ENCODE peak calls at places on chromosome 3, in four cellular contexts. P, V, E and U are unnamed samples.

GRCh38 chr3:57164606-57165573 is at the start of gene IL17RD:
- DNase-seq in P (peak), V (peak), E (peak), U (peak)

GRCh38 chr3:58383476-58383875 is 50.2 kb downstream of the PDHB start:
- DNase-seq in P (peak), V (no peak), E (peak), U (no peak)

GRCh38 chr3:150275946-150276345 is 132.2 kb upstream of the TSC22D2 start:
- DNase-seq in P (peak), V (no peak), E (peak), U (no peak)

GRCh38 chr3:115996420-115997108 is 373.3 kb downstream of the GAP43 start:
- DNase-seq in P (no peak), V (no peak), E (peak), U (no peak)

GRCh38 chr3:144127700-144128099 is 156.1 kb downstream of the DIPK2A start:
- DNase-seq in P (no peak), V (no peak), E (no peak), U (no peak)

GRCh38 chr3:179768080-179768479 is 115.2 kb downstream of the USP13 start:
- DNase-seq in P (peak), V (no peak), E (peak), U (no peak)

GRCh38 chr3:67017211-67017610 is 19.1 kb downstream of the KBTBD8 start:
- DNase-seq in P (peak), V (no peak), E (no peak), U (no peak)

GRCh38 chr3:99843590-99844260 is 26.1 kb downstream of the CMSS1 start:
- DNase-seq in P (peak), V (no peak), E (peak), U (no peak)

GRCh38 chr3:179551383-179551782 is 11.3 kb upstream of the ACTL6A start:
- DNase-seq in P (no peak), V (no peak), E (no peak), U (no peak)

GRCh38 chr3:42778644-42779043 is 5.6 kb upstream of the CCDC13 start:
- DNase-seq in P (peak), V (no peak), E (peak), U (no peak)

GRCh38 chr3:151225040-151225975 is 22.3 kb upstream of the GPR171 start:
- DNase-seq in P (no peak), V (no peak), E (no peak), U (no peak)

GRCh38 chr3:99751649-99752048 is 66.0 kb upstream of the CMSS1 start:
- DNase-seq in P (peak), V (no peak), E (peak), U (no peak)

GRCh38 chr3:196422976-196423781 is 9.0 kb downstream of the UBXN7 start:
- DNase-seq in P (no peak), V (peak), E (peak), U (no peak)

GRCh38 chr3:126501054-126501453 is 16.5 kb downstream of the UROC1 start:
- DNase-seq in P (no peak), V (no peak), E (no peak), U (no peak)

GRCh38 chr3:156489462-156489911 is 65.4 kb downstream of the SSR3 start:
- DNase-seq in P (peak), V (no peak), E (peak), U (no peak)

GRCh38 chr3:101167341-101167740 is 153.0 kb downstream of the IMPG2 start:
- DNase-seq in P (no peak), V (no peak), E (no peak), U (no peak)

GRCh38 chr3:43695443-43695842 is 4.7 kb downstream of the ABHD5 start:
- DNase-seq in P (peak), V (no peak), E (peak), U (no peak)

GRCh38 chr3:112635674-112636073 is 5.3 kb downstream of the CCDC80 start:
- DNase-seq in P (peak), V (no peak), E (peak), U (no peak)

GRCh38 chr3:16697437-16698258 is 92.4 kb upstream of the DAZL start:
- DNase-seq in P (peak), V (no peak), E (peak), U (no peak)

GRCh38 chr3:66554178-66554577 is 53.4 kb upstream of the LRIG1 start:
- DNase-seq in P (peak), V (no peak), E (peak), U (no peak)

GRCh38 chr3:65685621-65686020 is 353.1 kb downstream of the MAGI1 start:
- DNase-seq in P (peak), V (no peak), E (peak), U (no peak)

GRCh38 chr3:46995901-46996562 is 16.6 kb downstream of the NBEAL2 start:
- DNase-seq in P (no peak), V (no peak), E (no peak), U (no peak)

GRCh38 chr3:48431224-48432029 is 1.5 kb upstream of the PLXNB1 start:
- DNase-seq in P (no peak), V (no peak), E (no peak), U (no peak)

GRCh38 chr3:142523921-142524566 is 54.5 kb downstream of the ATR start:
- DNase-seq in P (no peak), V (no peak), E (peak), U (no peak)

GRCh38 chr3:114525278-114525677 is 231.4 kb downstream of the TIGIT start:
- DNase-seq in P (peak), V (no peak), E (no peak), U (no peak)

DNA sequence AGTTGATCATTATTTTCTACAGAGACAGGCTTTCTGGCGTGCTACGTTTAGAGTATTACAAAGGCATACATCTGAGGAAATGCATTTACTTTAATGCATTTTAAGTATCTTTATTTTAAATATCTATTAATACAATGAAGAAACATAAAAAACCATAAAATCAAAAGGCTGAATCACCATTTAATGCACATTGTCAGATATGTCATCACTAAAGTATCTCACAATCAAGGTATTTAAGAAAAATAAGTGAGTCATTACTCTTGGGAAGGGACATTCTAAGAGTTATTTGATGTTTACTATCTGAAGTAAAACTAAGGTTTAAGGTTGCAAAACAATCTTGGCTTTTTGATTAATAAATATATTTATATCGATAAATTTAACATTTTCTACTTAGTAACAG is 102.2 kb downstream of the CTNNB1 start:
- DNase-seq in P (peak), V (no peak), E (peak), U (no peak)
- TF ChIP-seq CTCF in P (no peak), V (no peak), E (no peak), U (no peak)

DNA sequence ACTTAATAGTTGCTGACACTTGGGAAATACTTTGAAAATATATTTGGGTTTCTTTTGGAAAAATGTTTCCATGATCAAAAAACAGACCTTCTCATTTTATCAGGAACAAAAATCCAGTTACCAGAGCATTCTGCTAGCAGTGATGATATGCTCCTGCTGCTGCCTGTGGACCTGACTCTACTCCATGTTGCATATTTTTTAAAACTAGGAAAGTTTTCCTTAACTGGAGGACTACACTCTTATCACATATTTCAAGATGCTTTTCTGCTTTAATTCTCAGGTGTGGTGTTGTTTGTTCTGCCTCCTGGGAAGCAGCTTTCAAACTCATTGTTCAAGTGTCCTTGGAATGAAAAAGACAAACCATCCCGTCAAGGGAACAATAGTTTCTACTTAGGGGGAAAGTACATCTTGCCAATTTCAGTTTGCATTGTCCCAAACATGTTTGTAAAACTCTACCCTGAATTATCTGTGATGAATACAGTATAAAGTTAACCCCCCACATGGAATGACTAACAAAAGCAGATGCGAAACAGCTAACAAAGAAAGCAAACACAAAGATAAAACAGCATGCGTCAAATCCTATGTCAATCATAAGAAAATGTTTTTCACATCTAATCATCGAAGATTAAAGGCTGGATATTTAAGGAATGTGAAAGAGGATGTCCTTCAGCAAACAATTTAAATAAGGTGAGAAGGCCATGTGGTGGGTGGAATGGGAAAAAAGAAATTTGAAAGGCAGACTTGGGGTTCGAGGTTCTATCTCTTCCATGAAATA is 40.1 kb upstream of the PSMD6 start:
- DNase-seq in P (no peak), V (no peak), E (peak), U (no peak)
- H3K4me3 ChIP-seq in P (no peak), V (no peak), E (no peak), U (no peak)

DNA sequence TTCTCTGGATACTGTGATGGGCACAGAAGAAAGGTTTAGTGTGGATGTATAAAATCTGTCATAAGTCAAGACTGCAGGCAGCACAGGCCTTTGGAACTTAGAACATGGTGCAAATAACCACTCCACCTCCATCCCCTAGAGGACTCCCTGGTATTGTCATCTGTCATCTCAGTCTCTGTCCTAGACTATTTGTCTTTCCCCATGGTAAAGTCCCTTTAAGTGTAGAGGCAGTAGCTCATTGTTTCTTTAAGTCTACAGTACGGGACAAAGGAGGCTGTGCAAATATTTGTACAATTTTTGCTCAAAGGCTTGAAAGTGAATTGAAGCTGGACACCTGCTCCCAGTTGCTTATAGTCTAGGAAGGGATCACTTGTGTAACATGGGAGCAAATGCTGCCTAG is 3.2 kb upstream of the PXYLP1 start:
- DNase-seq in P (no peak), V (no peak), E (no peak), U (no peak)
- TF ChIP-seq CTCF in P (no peak), V (no peak), E (no peak), U (peak)

DNA sequence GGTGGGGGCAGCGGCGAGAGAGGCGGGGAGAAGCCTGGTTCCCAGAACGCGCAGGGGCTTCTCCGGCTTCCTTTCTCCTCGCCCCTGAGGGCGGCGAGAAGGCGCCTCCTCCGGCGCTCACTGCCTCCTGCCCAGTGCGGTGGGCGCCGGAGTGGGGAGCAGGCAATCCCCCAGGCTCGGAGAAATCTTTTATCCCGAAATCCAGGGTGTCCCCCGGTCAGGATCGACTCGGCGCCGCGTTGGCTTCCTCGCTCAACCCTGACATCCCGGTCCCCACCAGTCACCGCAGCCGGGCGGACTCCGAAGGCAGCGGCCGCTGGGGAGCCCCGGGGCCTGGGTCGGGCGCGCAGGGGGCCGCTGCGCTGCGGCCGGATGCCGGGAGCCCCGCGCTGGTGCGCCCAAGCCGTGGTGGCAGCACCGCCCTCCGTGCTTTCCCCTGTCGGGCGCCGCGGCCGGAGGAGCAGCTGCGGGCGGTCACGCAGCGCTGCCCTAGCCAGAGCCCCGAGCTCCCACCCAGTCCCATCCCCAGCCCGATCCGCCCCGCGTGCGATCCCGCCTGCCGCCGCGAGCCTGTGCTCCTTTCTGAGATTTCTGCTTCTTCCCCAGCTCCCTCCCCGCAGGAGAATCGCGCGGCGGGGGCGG is 827 bp upstream of the CACNA2D3 start:
- DNase-seq in P (peak), V (no peak), E (peak), U (peak)
- H3K4me3 ChIP-seq in P (peak), V (peak), E (no peak), U (peak)

GRCh38 chr3:11224010-11224409 is 48.2 kb upstream of the ATG7 start:
- DNase-seq in P (no peak), V (no peak), E (no peak), U (no peak)

GRCh38 chr3:11224870-11225251 is 47.3 kb upstream of the ATG7 start:
- DNase-seq in P (no peak), V (no peak), E (no peak), U (no peak)

GRCh38 chr3:11226042-11226370 is 46.2 kb upstream of the ATG7 start:
- DNase-seq in P (no peak), V (no peak), E (no peak), U (no peak)

GRCh38 chr3:11220230-11220629 is 52.0 kb upstream of the ATG7 start:
- DNase-seq in P (no peak), V (no peak), E (no peak), U (no peak)

DNA sequence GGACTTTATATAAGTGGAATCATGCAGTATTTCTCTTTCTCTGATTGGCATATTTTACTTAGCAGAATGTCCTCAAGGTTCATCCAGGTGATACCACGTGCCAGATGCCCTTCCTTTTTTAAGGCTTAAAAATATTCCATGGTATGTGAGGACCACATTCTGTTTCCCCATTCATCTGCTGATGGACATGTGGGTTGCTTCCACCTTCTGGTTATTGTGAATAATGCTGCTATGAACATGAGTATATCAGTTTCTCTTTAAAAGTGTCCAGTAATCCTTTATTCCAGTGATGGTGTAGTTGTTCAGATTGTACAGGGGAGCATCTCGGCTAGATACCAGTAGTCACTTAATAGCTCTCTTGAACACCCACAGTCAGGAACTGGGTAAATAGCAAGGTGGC is 50.4 kb upstream of the ATG7 start:
- DNase-seq in P (no peak), V (no peak), E (no peak), U (no peak)
- TF ChIP-seq CTCF in P (peak), V (no peak), E (no peak), U (no peak)